ENCODE peak calls at places on chromosomes 11 and 22, in eight cellular contexts. One of them, this sample, is unnamed.

GRCh38 chr22:22043296-22044078 is 60.9 kb upstream of the TOP3B start:
- DNase-seq in cardiac fibroblast: no peak
- DNase-seq in ELF-1: no peak
- DNase-seq in effector memory CD4-positive, alpha-beta T cell: no peak
- DNase-seq in SW480: no peak
- DNase-seq in activated T-helper 1 cell treated with anti-CD3 and anti-CD28 coated beads, Interleukin-2, amount 50 U/mL, for 16 hours: no peak
- DNase-seq in fibroblast of lung: no peak
- DNase-seq in GM13976: peak; percentile 70
- DNase-seq in this sample: no peak

GRCh38 chr22:19082793-19083192 is 39.4 kb downstream of the DGCR2 start:
- DNase-seq in SW480: no peak
- DNase-seq in effector memory CD4-positive, alpha-beta T cell: no peak
- DNase-seq in ELF-1: no peak
- DNase-seq in cardiac fibroblast: no peak
- DNase-seq in fibroblast of lung: no peak
- DNase-seq in activated T-helper 1 cell treated with anti-CD3 and anti-CD28 coated beads, Interleukin-2, amount 50 U/mL, for 16 hours: no peak
- DNase-seq in GM13976: no peak
- DNase-seq in this sample: peak; percentile 28

GRCh38 chr11:48088682-48089050 is 108.3 kb downstream of the PTPRJ start:
- DNase-seq in effector memory CD4-positive, alpha-beta T cell: no peak
- DNase-seq in activated T-helper 1 cell treated with anti-CD3 and anti-CD28 coated beads, Interleukin-2, amount 50 U/mL, for 16 hours: no peak
- DNase-seq in SW480: no peak
- DNase-seq in cardiac fibroblast: no peak
- DNase-seq in ELF-1: no peak
- DNase-seq in GM13976: no peak
- DNase-seq in fibroblast of lung: no peak
- DNase-seq in this sample: no peak

GRCh38 chr11:73156114-73156513 is 14.0 kb upstream of the FCHSD2 start:
- DNase-seq in activated T-helper 1 cell treated with anti-CD3 and anti-CD28 coated beads, Interleukin-2, amount 50 U/mL, for 16 hours: no peak
- DNase-seq in ELF-1: no peak
- DNase-seq in SW480: no peak
- DNase-seq in fibroblast of lung: no peak
- DNase-seq in effector memory CD4-positive, alpha-beta T cell: no peak
- DNase-seq in GM13976: no peak
- DNase-seq in cardiac fibroblast: no peak
- DNase-seq in this sample: no peak

GRCh38 chr11:64004590-64004984 is 18.3 kb downstream of the OTUB1 start:
- DNase-seq in ELF-1: no peak
- DNase-seq in activated T-helper 1 cell treated with anti-CD3 and anti-CD28 coated beads, Interleukin-2, amount 50 U/mL, for 16 hours: no peak
- DNase-seq in SW480: no peak
- DNase-seq in effector memory CD4-positive, alpha-beta T cell: no peak
- DNase-seq in fibroblast of lung: no peak
- DNase-seq in cardiac fibroblast: no peak
- DNase-seq in GM13976: no peak
- DNase-seq in this sample: peak; percentile 56

GRCh38 chr11:65793144-65793581 is 6.3 kb downstream of the OVOL1 start:
- DNase-seq in SW480: peak; percentile 42
- DNase-seq in cardiac fibroblast: no peak
- DNase-seq in fibroblast of lung: no peak
- DNase-seq in effector memory CD4-positive, alpha-beta T cell: no peak
- DNase-seq in ELF-1: no peak
- DNase-seq in activated T-helper 1 cell treated with anti-CD3 and anti-CD28 coated beads, Interleukin-2, amount 50 U/mL, for 16 hours: no peak
- DNase-seq in GM13976: no peak
- DNase-seq in this sample: peak; percentile 96

GRCh38 chr11:117080370-117080769 is 17.9 kb downstream of the SIK3 start:
- DNase-seq in fibroblast of lung: no peak
- DNase-seq in cardiac fibroblast: no peak
- DNase-seq in effector memory CD4-positive, alpha-beta T cell: no peak
- DNase-seq in SW480: no peak
- DNase-seq in ELF-1: no peak
- DNase-seq in GM13976: no peak
- DNase-seq in activated T-helper 1 cell treated with anti-CD3 and anti-CD28 coated beads, Interleukin-2, amount 50 U/mL, for 16 hours: no peak
- DNase-seq in this sample: no peak

GRCh38 chr11:2368851-2369180 is 8.3 kb upstream of the CD81 start:
- DNase-seq in effector memory CD4-positive, alpha-beta T cell: no peak
- DNase-seq in GM13976: no peak
- DNase-seq in SW480: no peak
- DNase-seq in activated T-helper 1 cell treated with anti-CD3 and anti-CD28 coated beads, Interleukin-2, amount 50 U/mL, for 16 hours: no peak
- DNase-seq in fibroblast of lung: no peak
- DNase-seq in ELF-1: no peak
- DNase-seq in cardiac fibroblast: no peak
- DNase-seq in this sample: no peak

GRCh38 chr11:120858740-120859139 is 165.2 kb upstream of the TBCEL start:
- DNase-seq in ELF-1: no peak
- DNase-seq in SW480: peak; percentile 22
- DNase-seq in activated T-helper 1 cell treated with anti-CD3 and anti-CD28 coated beads, Interleukin-2, amount 50 U/mL, for 16 hours: no peak
- DNase-seq in cardiac fibroblast: peak; percentile 25
- DNase-seq in GM13976: no peak
- DNase-seq in effector memory CD4-positive, alpha-beta T cell: no peak
- DNase-seq in fibroblast of lung: no peak
- DNase-seq in this sample: no peak

GRCh38 chr11:13269775-13270174 is 7.8 kb upstream of the BMAL1 start:
- DNase-seq in GM13976: no peak
- DNase-seq in fibroblast of lung: no peak
- DNase-seq in activated T-helper 1 cell treated with anti-CD3 and anti-CD28 coated beads, Interleukin-2, amount 50 U/mL, for 16 hours: no peak
- DNase-seq in cardiac fibroblast: no peak
- DNase-seq in effector memory CD4-positive, alpha-beta T cell: no peak
- DNase-seq in ELF-1: no peak
- DNase-seq in SW480: no peak
- DNase-seq in this sample: no peak

GRCh38 chr11:108196901-108197300 is 25.5 kb downstream of the NPAT start:
- DNase-seq in activated T-helper 1 cell treated with anti-CD3 and anti-CD28 coated beads, Interleukin-2, amount 50 U/mL, for 16 hours: no peak
- DNase-seq in SW480: no peak
- DNase-seq in ELF-1: no peak
- DNase-seq in fibroblast of lung: no peak
- DNase-seq in cardiac fibroblast: no peak
- DNase-seq in effector memory CD4-positive, alpha-beta T cell: no peak
- DNase-seq in GM13976: peak; percentile 53
- DNase-seq in this sample: no peak

GRCh38 chr22:46829140-46829891 is 66.9 kb downstream of the TBC1D22A start:
- DNase-seq in effector memory CD4-positive, alpha-beta T cell: no peak
- DNase-seq in cardiac fibroblast: peak; percentile 89
- DNase-seq in GM13976: no peak
- DNase-seq in activated T-helper 1 cell treated with anti-CD3 and anti-CD28 coated beads, Interleukin-2, amount 50 U/mL, for 16 hours: no peak
- DNase-seq in ELF-1: no peak
- DNase-seq in SW480: peak; percentile 87
- DNase-seq in fibroblast of lung: peak; percentile 91
- DNase-seq in this sample: no peak

GRCh38 chr11:134943544-134943943 is 531.5 kb upstream of the B3GAT1 start:
- DNase-seq in ELF-1: no peak
- DNase-seq in SW480: no peak
- DNase-seq in cardiac fibroblast: no peak
- DNase-seq in activated T-helper 1 cell treated with anti-CD3 and anti-CD28 coated beads, Interleukin-2, amount 50 U/mL, for 16 hours: no peak
- DNase-seq in GM13976: no peak
- DNase-seq in fibroblast of lung: no peak
- DNase-seq in effector memory CD4-positive, alpha-beta T cell: no peak
- DNase-seq in this sample: no peak

GRCh38 chr11:11324090-11324489 is 29.0 kb downstream of the CSNK2A3 start:
- DNase-seq in ELF-1: no peak
- DNase-seq in effector memory CD4-positive, alpha-beta T cell: no peak
- DNase-seq in cardiac fibroblast: no peak
- DNase-seq in GM13976: no peak
- DNase-seq in SW480: no peak
- DNase-seq in fibroblast of lung: no peak
- DNase-seq in activated T-helper 1 cell treated with anti-CD3 and anti-CD28 coated beads, Interleukin-2, amount 50 U/mL, for 16 hours: no peak
- DNase-seq in this sample: no peak

GRCh38 chr11:9565822-9566560 is 7.5 kb upstream of the WEE1 start:
- DNase-seq in GM13976: peak; percentile 76
- DNase-seq in fibroblast of lung: peak; percentile 100
- DNase-seq in activated T-helper 1 cell treated with anti-CD3 and anti-CD28 coated beads, Interleukin-2, amount 50 U/mL, for 16 hours: peak; percentile 42
- DNase-seq in cardiac fibroblast: peak; percentile 99
- DNase-seq in SW480: peak; percentile 100
- DNase-seq in ELF-1: peak; percentile 95
- DNase-seq in effector memory CD4-positive, alpha-beta T cell: no peak
- DNase-seq in this sample: no peak

GRCh38 chr22:22357024-22357868 is 112.7 kb downstream of the VPREB1 start:
- DNase-seq in effector memory CD4-positive, alpha-beta T cell: peak; percentile 47
- DNase-seq in fibroblast of lung: peak; percentile 60
- DNase-seq in cardiac fibroblast: peak; percentile 73
- DNase-seq in SW480: peak; percentile 87
- DNase-seq in GM13976: peak; percentile 93
- DNase-seq in activated T-helper 1 cell treated with anti-CD3 and anti-CD28 coated beads, Interleukin-2, amount 50 U/mL, for 16 hours: peak; percentile 35
- DNase-seq in ELF-1: peak; percentile 86
- DNase-seq in this sample: peak; percentile 88

GRCh38 chr22:28983788-28984441 is 77.7 kb downstream of the C22orf31 start:
- DNase-seq in GM13976: no peak
- DNase-seq in ELF-1: no peak
- DNase-seq in SW480: no peak
- DNase-seq in fibroblast of lung: peak; percentile 51
- DNase-seq in cardiac fibroblast: peak; percentile 34
- DNase-seq in effector memory CD4-positive, alpha-beta T cell: no peak
- DNase-seq in activated T-helper 1 cell treated with anti-CD3 and anti-CD28 coated beads, Interleukin-2, amount 50 U/mL, for 16 hours: no peak
- DNase-seq in this sample: no peak

GRCh38 chr11:76736773-76737495 is 46.2 kb upstream of the TSKU start:
- DNase-seq in GM13976: no peak
- DNase-seq in cardiac fibroblast: no peak
- DNase-seq in fibroblast of lung: no peak
- DNase-seq in SW480: no peak
- DNase-seq in effector memory CD4-positive, alpha-beta T cell: no peak
- DNase-seq in activated T-helper 1 cell treated with anti-CD3 and anti-CD28 coated beads, Interleukin-2, amount 50 U/mL, for 16 hours: no peak
- DNase-seq in ELF-1: no peak
- DNase-seq in this sample: peak; percentile 57

GRCh38 chr11:14258177-14258935 is 100.6 kb downstream of the RRAS2 start:
- DNase-seq in ELF-1: peak; percentile 59
- DNase-seq in GM13976: no peak
- DNase-seq in SW480: peak; percentile 26
- DNase-seq in activated T-helper 1 cell treated with anti-CD3 and anti-CD28 coated beads, Interleukin-2, amount 50 U/mL, for 16 hours: no peak
- DNase-seq in cardiac fibroblast: peak; percentile 35
- DNase-seq in fibroblast of lung: peak; percentile 87
- DNase-seq in effector memory CD4-positive, alpha-beta T cell: no peak
- DNase-seq in this sample: no peak

GRCh38 chr11:2449548-2450320 is 4.9 kb downstream of the KCNQ1 start:
- DNase-seq in effector memory CD4-positive, alpha-beta T cell: no peak
- DNase-seq in GM13976: no peak
- DNase-seq in activated T-helper 1 cell treated with anti-CD3 and anti-CD28 coated beads, Interleukin-2, amount 50 U/mL, for 16 hours: no peak
- DNase-seq in ELF-1: no peak
- DNase-seq in fibroblast of lung: no peak
- DNase-seq in SW480: no peak
- DNase-seq in cardiac fibroblast: no peak
- DNase-seq in this sample: peak; percentile 59

GRCh38 chr22:26513852-26514251 is 1.6 kb upstream of the TFIP11 start:
- DNase-seq in SW480: no peak
- DNase-seq in ELF-1: no peak
- DNase-seq in activated T-helper 1 cell treated with anti-CD3 and anti-CD28 coated beads, Interleukin-2, amount 50 U/mL, for 16 hours: no peak
- DNase-seq in fibroblast of lung: no peak
- DNase-seq in cardiac fibroblast: no peak
- DNase-seq in GM13976: no peak
- DNase-seq in effector memory CD4-positive, alpha-beta T cell: no peak
- DNase-seq in this sample: no peak

GRCh38 chr11:93633835-93634234 is 27.6 kb upstream of the CEP295 start:
- DNase-seq in activated T-helper 1 cell treated with anti-CD3 and anti-CD28 coated beads, Interleukin-2, amount 50 U/mL, for 16 hours: no peak
- DNase-seq in SW480: no peak
- DNase-seq in fibroblast of lung: no peak
- DNase-seq in cardiac fibroblast: no peak
- DNase-seq in ELF-1: no peak
- DNase-seq in effector memory CD4-positive, alpha-beta T cell: no peak
- DNase-seq in GM13976: no peak
- DNase-seq in this sample: no peak

This sample was measured in kidney.